ENCODE peak calls at places on chromosomes 13 and 19, in eight cellular contexts. U is tibial nerve, Z is lower leg skin, P is K562, Q is heart left ventricle, H is IMR-90, D is H1, F is right lobe of liver. W is an unnamed sample.

GRCh38 chr19:38653028-38653571 is 5.7 kb downstream of the ACTN4 start:
- DNase-seq in H (peak; percentile 51), P (no peak), U (no peak), F (peak; percentile 66), Z (no peak), Q (no peak), D (no peak), W (no peak)

GRCh38 chr19:31863122-31863521 is 482.3 kb upstream of the ZNF507 start:
- DNase-seq in F (no peak), U (no peak), H (no peak), D (no peak), Z (no peak), Q (no peak), P (no peak), W (no peak)

GRCh38 chr19:17404015-17404414 is 1.4 kb downstream of the BST2 start:
- DNase-seq in U (no peak), Q (no peak), H (no peak), Z (no peak), F (no peak), D (no peak), P (peak; percentile 70), W (peak; percentile 1)

GRCh38 chr19:10760268-10760944 is 42.5 kb downstream of the DNM2 start:
- DNase-seq in F (no peak), U (no peak), Z (no peak), P (no peak), Q (no peak), D (no peak), H (no peak), W (peak; percentile 58)

GRCh38 chr13:79867248-79867647 is 386.3 kb downstream of the NDFIP2 start:
- DNase-seq in U (no peak), P (no peak), Q (no peak), F (no peak), D (no peak), H (peak; percentile 36), Z (no peak), W (no peak)

GRCh38 chr19:8481191-8481590 is 21.2 kb downstream of the PRAM1 start:
- DNase-seq in Q (peak; percentile 56), U (no peak), D (no peak), P (no peak), Z (no peak), H (no peak), F (no peak), W (no peak)

GRCh38 chr19:4567584-4568071 is 8.1 kb upstream of the SEMA6B start:
- DNase-seq in U (peak; percentile 37), H (peak; percentile 20), D (peak; percentile 99), P (peak; percentile 79), F (peak; percentile 61), Q (peak; percentile 70), Z (no peak), W (no peak)

GRCh38 chr19:18399008-18399407 is 1.6 kb upstream of the LRRC25 start:
- DNase-seq in U (no peak), P (no peak), Z (no peak), F (peak; percentile 83), D (no peak), Q (peak; percentile 61), H (peak; percentile 87), W (no peak)

GRCh38 chr19:11843741-11844140 is 4.8 kb upstream of the ZNF439 start:
- DNase-seq in P (no peak), D (no peak), Z (no peak), Q (no peak), U (no peak), H (no peak), F (no peak), W (no peak)

GRCh38 chr19:11848200-11848593 is 329 bp upstream of the ZNF439 start:
- DNase-seq in Z (no peak), F (no peak), U (no peak), Q (no peak), D (no peak), P (no peak), H (no peak), W (no peak)

GRCh38 chr19:11853358-11853757 is 4.8 kb downstream of the ZNF439 start:
- DNase-seq in D (no peak), P (no peak), Z (no peak), Q (no peak), F (no peak), H (no peak), U (no peak), W (no peak)

GRCh38 chr19:11849264-11849615 is 714 bp downstream of the ZNF439 start:
- DNase-seq in P (no peak), Z (no peak), U (no peak), D (no peak), Q (no peak), F (no peak), H (no peak), W (no peak)

DNA sequence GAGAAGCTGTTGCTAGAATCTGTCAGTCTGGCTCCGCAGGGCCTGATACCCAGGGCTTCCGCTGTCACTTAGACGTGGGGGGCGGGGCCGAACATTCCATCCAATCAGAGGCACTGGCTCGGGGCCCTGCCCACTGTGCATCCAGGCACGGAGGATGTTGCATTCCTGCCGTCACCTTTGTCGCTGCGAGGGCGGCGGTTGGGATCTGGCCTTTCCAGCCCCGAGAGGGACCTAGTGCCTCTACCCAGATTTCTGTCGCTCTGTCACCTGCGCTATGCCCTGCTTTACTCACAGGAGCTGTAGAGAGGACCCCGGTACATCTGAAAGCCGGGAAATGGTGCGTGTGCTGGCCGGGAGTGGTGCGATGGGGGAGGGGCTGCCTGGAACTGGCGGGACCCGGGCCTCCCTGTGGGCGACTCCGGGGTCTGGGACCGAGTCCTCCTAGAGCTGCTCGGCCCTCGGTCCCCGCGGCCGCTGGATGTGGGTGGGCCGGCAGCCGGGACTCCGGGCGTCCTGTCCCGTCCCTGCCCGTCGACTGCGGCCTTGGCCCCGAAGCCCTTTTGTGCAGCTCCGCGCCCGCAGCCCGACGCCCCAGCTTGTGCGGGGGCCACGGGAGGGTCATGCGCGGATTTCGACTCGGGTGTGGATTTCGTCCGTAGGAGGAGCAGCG is at the start of gene ZNF439:
- DNase-seq in P (peak; percentile 38), H (peak; percentile 71), F (peak; percentile 84), Q (peak; percentile 97), U (peak; percentile 84), Z (peak; percentile 89), D (peak; percentile 46), W (peak; percentile 73)
- TF ChIP-seq POLR2A in P (no peak), H (no peak), F (no peak), Q (no peak), U (peak; percentile 53), Z (no peak), D (no peak), W (peak; percentile 82)

DNA sequence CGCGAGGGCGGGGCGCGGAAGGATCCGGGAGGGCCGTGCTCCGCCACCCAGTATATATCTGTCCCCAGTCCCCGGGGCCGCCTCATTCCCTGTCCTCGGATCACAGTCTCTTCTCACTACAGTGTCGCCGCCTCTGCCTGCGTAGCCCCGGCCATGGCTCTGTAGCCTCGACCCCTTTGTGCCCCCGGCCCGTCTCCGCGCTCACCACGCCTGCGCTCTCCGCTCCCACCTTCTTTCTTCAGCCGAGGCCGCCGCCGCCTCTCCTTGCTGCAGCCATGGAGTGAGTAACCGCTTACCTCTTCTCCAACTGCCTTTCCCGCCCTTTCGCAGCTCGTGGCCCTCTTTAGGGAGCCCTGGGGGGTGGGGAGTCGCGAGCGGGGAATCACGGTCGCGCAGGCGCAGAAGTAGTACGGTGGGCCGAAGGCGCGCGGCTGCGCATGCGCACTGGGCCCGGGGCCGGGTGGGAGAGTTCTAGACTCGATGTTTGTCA is at the start of the genes ATF5 and NUP62:
- DNase-seq in U (peak; percentile 80), H (peak; percentile 75), P (peak; percentile 99), Q (peak; percentile 93), Z (peak; percentile 74), D (peak; percentile 97), F (peak; percentile 88), W (peak; percentile 97)
- TF ChIP-seq POLR2A in U (peak; percentile 38), H (peak; percentile 77), P (peak; percentile 97), Q (no peak), Z (no peak), D (no peak), F (peak; percentile 96), W (peak; percentile 80)

GRCh38 chr19:16327501-16327900 is 2.9 kb downstream of the KLF2 start:
- DNase-seq in D (no peak), P (no peak), Z (no peak), H (no peak), F (no peak), Q (no peak), U (no peak), W (no peak)

GRCh38 chr19:16330368-16330801 is 5.8 kb downstream of the KLF2 start:
- DNase-seq in H (peak; percentile 90), U (no peak), Q (peak; percentile 75), Z (no peak), F (peak; percentile 81), D (no peak), P (peak; percentile 77), W (peak; percentile 95)

GRCh38 chr19:16327911-16328823 is 3.5 kb downstream of the KLF2 start:
- DNase-seq in U (peak; percentile 78), F (peak; percentile 74), P (no peak), Z (peak; percentile 91), H (peak; percentile 86), D (no peak), Q (peak; percentile 85), W (no peak)

GRCh38 chr19:16327131-16327450 is 2.5 kb downstream of the KLF2 start:
- DNase-seq in Z (no peak), F (no peak), P (no peak), D (no peak), Q (no peak), U (no peak), H (no peak), W (no peak)

DNA sequence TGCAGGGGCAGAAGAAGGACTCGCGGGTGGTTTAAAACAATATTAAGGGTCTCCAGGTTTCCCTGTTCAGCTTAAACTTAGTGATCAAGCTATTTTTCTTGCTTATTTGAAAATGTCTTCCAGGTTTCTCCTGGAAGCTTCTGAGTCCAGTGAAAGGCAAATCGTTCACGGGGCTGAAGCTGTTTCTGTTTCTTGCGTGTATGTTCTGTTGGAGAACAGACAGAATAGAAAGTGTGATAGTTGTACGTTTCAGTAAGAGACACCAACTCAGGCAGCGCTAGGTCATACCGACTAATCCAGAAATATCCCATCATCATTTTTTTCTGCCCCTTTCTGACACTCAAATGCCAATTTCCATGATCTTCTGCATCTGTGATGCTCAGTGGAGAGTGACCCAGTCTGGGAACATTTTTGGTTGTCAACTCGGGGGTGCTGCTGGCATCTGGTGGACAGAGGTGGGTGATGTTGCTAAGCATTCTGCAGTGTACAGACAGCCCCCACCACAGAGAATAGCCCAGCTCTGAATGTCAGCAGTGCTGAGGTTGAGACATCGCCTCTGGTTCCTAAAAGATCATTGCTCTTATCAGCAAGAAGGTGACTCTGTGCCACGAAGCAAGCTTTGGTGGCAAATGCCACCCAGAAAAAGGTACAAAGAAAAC is 4.3 kb downstream of the KLF2 start:
- DNase-seq in P (no peak), D (no peak), Z (no peak), F (no peak), U (no peak), Q (no peak), H (peak; percentile 49), W (no peak)
- TF ChIP-seq POLR2A in P (no peak), D (no peak), Z (no peak), F (no peak), U (no peak), Q (no peak), H (peak; percentile 83), W (peak; percentile 12)

GRCh38 chr19:19409235-19410030 is 4.0 kb downstream of the GATAD2A start:
- DNase-seq in H (no peak), Z (no peak), F (no peak), U (no peak), D (no peak), Q (no peak), P (no peak), W (no peak)

GRCh38 chr19:19407640-19407933 is 2.1 kb downstream of the GATAD2A start:
- DNase-seq in D (no peak), P (no peak), U (no peak), F (no peak), Q (no peak), H (no peak), Z (no peak), W (no peak)

GRCh38 chr19:19405919-19406877 is 723 bp downstream of the GATAD2A start:
- DNase-seq in D (peak; percentile 78), Q (peak; percentile 56), U (no peak), P (peak; percentile 54), Z (no peak), H (peak; percentile 60), F (peak; percentile 69), W (no peak)

GRCh38 chr19:19404879-19405860 is at the start of gene GATAD2A:
- DNase-seq in P (peak; percentile 93), Z (peak; percentile 92), F (peak; percentile 96), U (peak; percentile 92), D (peak; percentile 98), Q (peak; percentile 95), H (peak; percentile 89), W (peak; percentile 88)

DNA sequence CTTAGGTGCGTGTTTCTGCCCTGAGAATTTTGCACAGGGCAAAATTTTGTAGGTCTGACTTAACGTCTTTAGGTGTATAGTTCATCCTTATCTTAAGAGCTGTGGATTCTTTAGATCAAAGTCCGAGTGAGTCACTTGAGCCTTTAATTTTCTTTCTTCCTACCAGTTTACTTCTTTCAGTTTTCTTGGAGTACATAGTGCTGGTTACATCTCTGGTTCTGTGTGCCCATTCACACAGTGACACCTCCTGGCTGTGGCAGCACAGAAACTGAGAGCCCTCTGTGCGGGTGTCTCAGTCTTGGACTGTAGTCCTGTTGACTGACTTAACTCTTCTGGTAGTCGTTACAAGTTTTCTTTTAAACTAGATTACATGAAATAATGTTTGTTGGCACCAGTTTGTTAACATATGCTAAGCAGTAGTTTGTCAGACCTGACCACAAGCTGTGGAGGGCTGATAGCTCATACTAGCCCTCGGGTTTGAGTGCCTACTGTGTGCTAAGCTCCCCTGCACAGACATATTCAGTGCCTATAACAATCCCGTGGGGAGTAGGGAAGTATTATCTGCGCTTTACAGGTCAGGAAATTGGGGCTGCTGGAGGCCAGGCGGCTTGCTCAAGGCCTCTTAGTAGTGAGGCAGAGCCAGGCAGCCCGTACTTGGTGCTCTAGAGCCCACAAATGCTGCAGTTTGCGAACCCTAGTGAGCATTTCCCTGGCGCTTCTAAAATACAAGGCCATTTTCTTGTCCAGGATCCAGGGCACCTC is 1.6 kb downstream of the GATAD2A start:
- DNase-seq in Z (no peak), F (peak; percentile 39), D (no peak), P (no peak), Q (no peak), U (no peak), H (peak; percentile 45), W (no peak)
- TF ChIP-seq POLR2A in Z (no peak), F (no peak), D (no peak), P (no peak), Q (no peak), U (no peak), H (peak; percentile 65), W (no peak)

W was measured in H54.